ENCODE peak calls at places on chromosome 21, in five cellular contexts. M is PC-9, Z is hepatocyte, T is astrocyte, F is DND-41. K is an unnamed sample.

GRCh38 chr21:25385912-25386474 is 221.3 kb downstream of the MRPL39 start:
- DNase-seq in T (peak; percentile 49), F (no peak), Z (peak; percentile 86), M (peak; percentile 53), K (peak; percentile 59)

GRCh38 chr21:39048064-39048463 is 135.2 kb downstream of the PSMG1 start:
- DNase-seq in F (no peak), Z (peak; percentile 85), M (peak; percentile 90), T (peak; percentile 59), K (no peak)

GRCh38 chr21:29300547-29301138 is 1.9 kb downstream of the BACH1 start:
- DNase-seq in M (no peak), T (peak; percentile 57), Z (no peak), F (no peak), K (no peak)

GRCh38 chr21:31251686-31252085 is 92.4 kb downstream of the TIAM1 start:
- DNase-seq in F (no peak), M (no peak), Z (no peak), T (no peak), K (no peak)

GRCh38 chr21:42744520-42745445 is 91.4 kb downstream of the PDE9A start:
- DNase-seq in T (no peak), Z (no peak), M (no peak), F (no peak), K (no peak)

GRCh38 chr21:38806942-38807284 is 1.2 kb downstream of the ETS2 start:
- DNase-seq in F (no peak), Z (no peak), M (no peak), T (peak; percentile 31), K (peak; percentile 76)

GRCh38 chr21:43956667-43957030 is 55.5 kb upstream of the TRAPPC10 start:
- DNase-seq in T (peak; percentile 53), Z (no peak), F (no peak), M (no peak), K (no peak)

GRCh38 chr21:19771881-19772280 is 1226.3 kb upstream of the NCAM2 start:
- DNase-seq in Z (no peak), T (no peak), M (no peak), F (no peak), K (no peak)

GRCh38 chr21:38721983-38722382 is 83.7 kb upstream of the ETS2 start:
- DNase-seq in Z (no peak), M (no peak), T (peak; percentile 6), F (no peak), K (peak; percentile 27)

GRCh38 chr21:28207776-28208175 is 784.9 kb downstream of the LTN1 start:
- DNase-seq in T (peak; percentile 41), M (no peak), F (no peak), Z (no peak), K (peak; percentile 88)

GRCh38 chr21:29436650-29437049 is 137.9 kb downstream of the BACH1 start:
- DNase-seq in T (no peak), M (no peak), F (no peak), Z (no peak), K (no peak)

GRCh38 chr21:43864806-43865470 is at the start of gene AGPAT3:
- DNase-seq in M (no peak), F (peak; percentile 48), Z (peak; percentile 67), T (no peak), K (peak; percentile 51)

GRCh38 chr21:36156815-36157670 is at the start of gene DOP1B:
- DNase-seq in Z (no peak), M (no peak), T (no peak), F (peak; percentile 43), K (peak; percentile 30)

GRCh38 chr21:20040768-20041167 is 957.4 kb upstream of the NCAM2 start:
- DNase-seq in T (no peak), Z (peak; percentile 24), F (no peak), M (no peak), K (no peak)

GRCh38 chr21:43874085-43874785 is 9.2 kb downstream of the AGPAT3 start:
- DNase-seq in Z (no peak), F (no peak), T (no peak), M (no peak), K (no peak)

GRCh38 chr21:43276811-43277210 is 108.0 kb downstream of the CRYAA start:
- DNase-seq in T (no peak), F (no peak), M (no peak), Z (no peak), K (no peak)

GRCh38 chr21:28253378-28253777 is 739.3 kb downstream of the LTN1 start:
- DNase-seq in Z (no peak), F (no peak), M (no peak), T (peak; percentile 66), K (peak; percentile 83)

GRCh38 chr21:33069994-33070811 is at the start of gene OLIG1:
- DNase-seq in Z (peak; percentile 18), F (no peak), T (peak; percentile 36), M (no peak), K (peak; percentile 35)
- TF ChIP-seq EZH2 in Z (peak; percentile 75), F (no peak), T (peak; percentile 43), M (no peak), K (no peak)

GRCh38 chr21:32532636-32533035 is 52.7 kb downstream of the TCP10L start:
- DNase-seq in Z (no peak), T (no peak), F (no peak), M (no peak), K (no peak)

GRCh38 chr21:32533611-32534010 is 51.7 kb downstream of the TCP10L start:
- DNase-seq in M (no peak), Z (no peak), F (no peak), T (no peak), K (no peak)

GRCh38 chr21:32533053-32533452 is 52.3 kb downstream of the TCP10L start:
- DNase-seq in Z (no peak), M (no peak), T (no peak), F (no peak), K (no peak)

GRCh38 chr21:32535616-32536015 is 49.7 kb downstream of the TCP10L start:
- DNase-seq in Z (no peak), F (no peak), T (no peak), M (no peak), K (no peak)

GRCh38 chr21:32534113-32534512 is 51.2 kb downstream of the TCP10L start:
- DNase-seq in F (no peak), T (no peak), M (no peak), Z (no peak), K (no peak)
- H4K20me1 ChIP-seq in F (no peaks in the 10 kb centered on the region), T (no peaks in the 10 kb centered on the region), M (no peaks in the 10 kb centered on the region), Z (no peaks in the 10 kb centered on the region), K (no peaks in the 10 kb centered on the region)

GRCh38 chr21:45234906-45235305 is 52.8 kb downstream of the POFUT2 start:
- DNase-seq in Z (no peak), T (no peak), M (no peak), F (no peak), K (no peak)
- TF ChIP-seq EZH2 in Z (no peak), T (peak; percentile 24), M (no peak), F (no peak), K (no peak)

DNA sequence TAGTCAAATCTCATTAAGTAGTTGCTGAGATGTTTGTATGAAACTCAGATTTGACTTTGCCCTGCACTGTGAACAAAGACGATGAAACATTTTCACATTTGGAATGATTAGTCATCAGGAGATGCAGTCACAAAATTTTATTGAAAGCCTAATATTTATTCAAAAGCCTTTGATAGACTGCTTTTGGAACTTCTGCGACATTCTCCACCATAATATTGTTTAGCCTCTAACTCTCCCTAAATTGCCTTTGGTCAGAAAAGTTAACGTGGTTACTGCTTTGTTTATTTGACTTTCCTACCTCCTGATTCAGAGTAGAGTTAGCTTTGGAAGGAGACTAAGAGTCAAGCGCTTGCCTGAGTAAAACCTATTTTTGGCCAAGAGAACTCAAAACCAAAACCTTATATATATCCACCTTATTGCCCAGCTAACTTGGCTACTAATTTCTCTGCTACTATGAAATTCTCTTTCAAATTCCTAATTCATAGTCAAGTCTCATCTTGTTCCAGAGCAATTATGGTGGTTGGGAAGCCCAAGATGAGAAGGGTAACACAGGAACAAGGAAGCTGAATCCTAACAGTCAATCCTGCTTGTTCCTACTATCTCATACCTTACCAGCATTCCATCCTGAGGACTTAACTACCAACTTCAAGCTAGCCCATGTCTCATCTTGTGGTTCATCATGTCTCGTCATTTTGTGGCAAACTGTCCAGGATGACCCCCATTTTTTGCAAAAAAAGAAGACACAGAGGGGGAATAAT is 429.6 kb downstream of the USP25 start:
- DNase-seq in T (peak; percentile 69), F (no peak), Z (no peak), M (no peak), K (no peak)
- H4K20me1 ChIP-seq in T (no peaks in the 10 kb centered on the region), F (no peaks in the 10 kb centered on the region), Z (no peaks in the 10 kb centered on the region), M (no peaks in the 10 kb centered on the region), K (no peaks in the 10 kb centered on the region)

DNA sequence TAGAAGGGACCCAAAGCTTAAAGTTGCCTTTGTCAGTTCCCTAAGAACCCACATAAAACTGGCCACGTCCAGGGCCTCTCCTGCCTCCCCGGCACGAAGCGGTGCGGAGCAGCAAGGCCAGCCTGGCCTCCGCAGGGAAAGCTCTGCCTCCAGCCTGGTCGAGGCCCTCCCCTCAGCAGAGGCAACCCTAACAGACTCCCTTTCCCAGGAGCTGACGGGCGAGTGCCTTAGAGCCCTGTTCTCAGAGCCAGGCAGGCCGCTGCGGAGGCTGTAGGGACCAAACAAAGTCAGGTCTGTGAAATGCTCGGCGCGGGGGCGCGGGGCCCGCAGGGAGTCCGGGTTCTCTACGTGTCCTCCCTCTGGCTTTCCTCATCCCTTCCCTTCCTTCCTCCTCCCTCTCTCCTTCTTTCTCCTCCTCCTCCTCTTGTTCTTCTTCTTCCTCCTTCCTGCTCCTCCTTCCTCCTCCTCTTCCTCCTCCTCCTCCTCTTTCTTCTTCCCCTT is 40.7 kb downstream of the RIPK4 start:
- DNase-seq in T (no peak), F (no peak), Z (no peak), M (no peak), K (no peak)
- TF ChIP-seq EZH2 in T (no peak), F (no peak), Z (no peak), M (no peak), K (no peak)

GRCh38 chr21:46111857-46112730 is 14.2 kb downstream of the COL6A2 start:
- DNase-seq in F (no peak), M (no peak), T (no peak), Z (no peak), K (no peak)
- H4K20me1 ChIP-seq in F (no peaks in the 10 kb centered on the region), M (no peaks in the 10 kb centered on the region), T (peaks cover 82% of the 10 kb centered on the region), Z (peaks cover 13% of the 10 kb centered on the region), K (peaks cover 8% of the 10 kb centered on the region)

GRCh38 chr21:35039595-35040291 is 9.4 kb downstream of the RUNX1 start:
- DNase-seq in T (no peak), Z (no peak), F (peak; percentile 64), M (no peak), K (no peak)
- TF ChIP-seq EZH2 in T (no peak), Z (no peak), F (no peak), M (no peak), K (no peak)

DNA sequence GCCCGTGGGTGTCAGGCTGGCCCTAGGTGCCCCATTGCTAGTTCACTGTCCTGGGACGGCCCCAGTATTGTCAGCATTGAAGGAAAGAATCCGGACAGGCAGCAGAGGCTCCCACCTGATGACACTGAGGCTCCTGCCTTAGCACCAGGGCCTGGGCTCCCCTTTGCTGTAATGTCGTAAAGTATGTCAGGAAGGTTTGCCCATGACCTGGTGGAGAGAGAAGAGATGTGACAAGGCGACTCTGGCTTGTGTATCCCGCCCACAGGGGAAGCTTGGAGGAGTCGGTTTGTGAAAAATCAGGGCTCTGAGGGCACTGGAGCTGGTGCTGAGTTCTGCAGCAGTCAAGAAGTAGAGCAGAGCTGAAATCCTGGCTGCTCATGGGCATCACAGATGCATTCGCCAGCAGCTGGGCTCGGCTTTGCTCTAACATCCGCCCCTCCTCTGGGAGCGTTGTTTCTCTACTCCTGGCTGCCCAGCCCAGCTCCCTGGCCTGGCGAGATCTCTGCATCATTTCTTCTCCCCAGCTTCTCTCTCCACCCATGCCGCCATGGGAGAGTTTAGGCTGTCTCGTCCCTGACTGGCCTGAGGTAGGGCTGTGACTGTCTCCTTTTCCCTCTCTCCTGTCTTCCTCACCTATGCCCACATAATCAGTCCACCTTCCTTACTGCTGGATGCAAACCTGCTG is 74.1 kb downstream of the ADARB1 start:
- DNase-seq in F (no peak), Z (no peak), M (no peak), T (no peak), K (no peak)
- H4K20me1 ChIP-seq in F (peaks cover 47% of the 10 kb centered on the region), Z (no peaks in the 10 kb centered on the region), M (no peaks in the 10 kb centered on the region), T (peaks cover 1% of the 10 kb centered on the region), K (no peaks in the 10 kb centered on the region)

GRCh38 chr21:22889445-22889844 is 1891.2 kb downstream of the NCAM2 start:
- DNase-seq in T (no peak), M (no peak), F (no peak), Z (no peak), K (no peak)
- TF ChIP-seq EZH2 in T (no peak), M (no peak), F (no peak), Z (no peak), K (no peak)

K was measured in GM23248.